ENCODE peak calls at places on chromosomes 13 and 19, in six cellular contexts. E is heart right ventricle, Z is cardiac muscle cell, I is spleen, T is psoas muscle, N is tibial artery. R is an unnamed sample. For H3K4me1 and H3K36me3, the result is how much of the 10 kb centered on the place peaks cover.

GRCh38 chr19:29940971-29941585 is 961 bp upstream of the URI1 start:
- DNase-seq in E (no peak), Z (no peak), I (no peak), T (no peak), N (no peak), R (no peak)

GRCh38 chr19:29510701-29511265 is 15.0 kb upstream of the VSTM2B start:
- DNase-seq in E (no peak), Z (no peak), I (peak), T (no peak), N (no peak), R (no peak)

GRCh38 chr19:35066691-35067563 is 25.4 kb downstream of the HPN start:
- DNase-seq in E (peak), Z (peak), I (peak), T (peak), N (peak), R (peak)

GRCh38 chr13:112877496-112877895 is 91.5 kb upstream of the MCF2L start:
- DNase-seq in E (no peak), Z (no peak), I (peak), T (no peak), N (no peak), R (no peak)

GRCh38 chr19:44726465-44726864 is 22.0 kb upstream of the BCL3 start:
- DNase-seq in E (no peak), Z (no peak), I (no peak), T (no peak), N (no peak), R (no peak)

GRCh38 chr13:45718992-45719391 is 16.9 kb downstream of the CBY2 start:
- DNase-seq in E (no peak), Z (peak), I (no peak), T (no peak), N (no peak), R (no peak)

GRCh38 chr13:98672947-98673545 is 79.4 kb downstream of the SLC15A1 start:
- DNase-seq in E (peak), Z (peak), I (peak), T (peak), N (peak), R (peak)

GRCh38 chr19:45376045-45376724 is 5.8 kb upstream of the ERCC2 start:
- DNase-seq in E (peak), Z (peak), I (no peak), T (peak), N (peak), R (no peak)

GRCh38 chr13:28611021-28611420 is 47.9 kb upstream of the POMP start:
- DNase-seq in E (no peak), Z (no peak), I (no peak), T (no peak), N (no peak), R (no peak)
- H3K4me1 ChIP-seq in E (under half), Z (under half), I (under half), T (under half), N (under half), R (under half)

GRCh38 chr13:29103036-29103800 is 283.1 kb downstream of the MTUS2 start:
- DNase-seq in E (no peak), Z (no peak), I (no peak), T (no peak), N (no peak), R (no peak)

GRCh38 chr13:29104461-29104860 is 284.3 kb downstream of the MTUS2 start:
- DNase-seq in E (no peak), Z (no peak), I (no peak), T (no peak), N (no peak), R (no peak)

GRCh38 chr13:29106651-29107050 is 286.5 kb downstream of the MTUS2 start:
- DNase-seq in E (no peak), Z (no peak), I (no peak), T (no peak), N (no peak), R (no peak)

GRCh38 chr13:29110003-29110402 is 289.9 kb downstream of the MTUS2 start:
- DNase-seq in E (no peak), Z (no peak), I (no peak), T (no peak), N (no peak), R (no peak)

DNA sequence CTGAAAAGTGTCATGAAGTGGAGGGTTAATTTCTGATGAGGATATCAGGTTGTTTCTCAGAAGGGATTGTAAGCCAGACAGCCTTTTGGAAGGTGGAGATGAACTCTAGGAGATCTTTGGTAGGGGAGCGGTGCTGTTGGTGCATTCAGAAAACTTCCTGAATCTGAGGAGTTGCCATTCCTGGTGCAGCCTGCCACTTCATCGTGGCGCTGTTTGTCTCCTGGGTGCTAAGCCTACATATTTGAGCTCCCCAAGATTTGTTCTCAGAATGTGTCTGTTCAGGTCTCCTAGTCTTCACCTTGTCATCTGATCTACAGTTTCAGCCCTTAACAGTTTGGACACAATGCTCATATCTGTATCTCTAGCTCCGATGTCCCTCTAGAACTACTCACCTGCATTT is 285.6 kb downstream of the MTUS2 start:
- DNase-seq in E (no peak), Z (no peak), I (no peak), T (no peak), N (no peak), R (peak)
- TF ChIP-seq CTCF in E (no peak), Z (no peak), I (no peak), T (no peak), N (no peak), R (peak)

DNA sequence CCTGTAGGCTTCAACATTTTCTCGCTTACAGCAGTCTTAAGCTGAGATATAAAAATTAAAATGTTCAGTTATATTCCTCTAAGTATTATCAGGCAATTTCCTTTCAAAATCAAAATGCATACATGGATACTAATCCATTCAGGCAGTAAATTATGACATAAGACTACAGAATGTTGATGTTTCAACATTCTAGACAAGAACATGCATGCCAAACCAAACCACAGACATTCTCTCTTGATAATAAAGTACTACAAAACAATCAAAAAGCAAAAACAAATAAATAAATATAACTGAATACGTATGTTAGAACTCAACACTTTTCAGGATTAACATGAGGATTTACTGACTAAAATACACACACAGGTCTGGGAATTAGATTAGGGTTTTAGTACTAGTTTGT is 7.7 kb downstream of the DIS3 start:
- DNase-seq in E (no peak), Z (peak), I (no peak), T (no peak), N (no peak), R (no peak)
- H3K36me3 ChIP-seq in E (under half), Z (half or more), I (half or more), T (half or more), N (half or more), R (half or more)

GRCh38 chr19:42442833-42443232 is at the start of gene CXCL17:
- DNase-seq in E (no peak), Z (no peak), I (no peak), T (no peak), N (no peak), R (no peak)

GRCh38 chr19:42445948-42446347 is 3.2 kb upstream of the CXCL17 start:
- DNase-seq in E (no peak), Z (no peak), I (no peak), T (no peak), N (no peak), R (no peak)

GRCh38 chr19:42440357-42441046 is 2.2 kb downstream of the CXCL17 start:
- DNase-seq in E (peak), Z (peak), I (peak), T (peak), N (peak), R (peak)

GRCh38 chr19:42443944-42444398 is 1.2 kb upstream of the CXCL17 start:
- DNase-seq in E (no peak), Z (no peak), I (no peak), T (no peak), N (no peak), R (no peak)

GRCh38 chr19:42441047-42441440 is 1.7 kb downstream of the CXCL17 start:
- DNase-seq in E (no peak), Z (no peak), I (no peak), T (no peak), N (no peak), R (no peak)
- H3K4me1 ChIP-seq in E (under half), Z (under half), I (under half), T (under half), N (under half), R (under half)

GRCh38 chr19:51341976-51342580 is at the start of gene VSIG10L:
- DNase-seq in E (no peak), Z (no peak), I (no peak), T (no peak), N (no peak), R (no peak)

GRCh38 chr19:51345076-51345620 is 3.2 kb upstream of the VSIG10L start:
- DNase-seq in E (no peak), Z (no peak), I (no peak), T (no peak), N (no peak), R (no peak)

GRCh38 chr19:51342631-51343569 is 961 bp upstream of the VSIG10L start:
- DNase-seq in E (no peak), Z (no peak), I (no peak), T (no peak), N (no peak), R (no peak)

GRCh38 chr19:51347209-51347928 is 5.4 kb upstream of the VSIG10L start:
- DNase-seq in E (no peak), Z (no peak), I (no peak), T (no peak), N (no peak), R (no peak)

DNA sequence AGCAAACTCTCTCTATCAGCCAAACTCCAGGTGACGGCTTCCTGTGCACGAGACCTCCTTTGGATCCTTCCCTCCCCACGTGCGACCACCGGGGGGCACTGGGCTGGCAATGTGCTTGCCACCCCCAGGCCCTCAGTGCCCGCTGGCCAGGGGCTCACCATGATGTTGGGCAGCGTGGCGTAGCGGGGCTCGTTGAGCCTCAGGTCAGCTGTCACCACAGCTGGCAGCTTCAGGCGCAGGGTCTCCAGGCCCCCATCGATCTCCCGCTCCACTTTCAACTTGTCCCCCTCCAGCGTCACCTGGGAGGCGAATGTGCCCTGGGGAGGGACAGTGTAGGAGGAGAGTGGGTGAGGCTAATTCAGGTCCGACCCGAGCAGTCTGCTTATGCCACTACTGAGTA is 4.8 kb upstream of the VSIG10L start:
- DNase-seq in E (no peak), Z (no peak), I (no peak), T (no peak), N (no peak), R (no peak)
- TF ChIP-seq CTCF in E (no peak), Z (no peak), I (no peak), T (no peak), N (no peak), R (no peak)

GRCh38 chr19:11457115-11457514 is 21.7 kb downstream of the PRKCSH start:
- DNase-seq in E (no peak), Z (peak), I (no peak), T (no peak), N (no peak), R (no peak)

GRCh38 chr19:11458236-11458900 is 22.5 kb downstream of the ELAVL3 start:
- DNase-seq in E (no peak), Z (no peak), I (no peak), T (no peak), N (no peak), R (no peak)

GRCh38 chr19:11457831-11458230 is 22.4 kb downstream of the PRKCSH start:
- DNase-seq in E (no peak), Z (no peak), I (no peak), T (no peak), N (no peak), R (no peak)

GRCh38 chr19:11453468-11454341 is 18.3 kb downstream of the PRKCSH start:
- DNase-seq in E (no peak), Z (no peak), I (no peak), T (no peak), N (no peak), R (no peak)

GRCh38 chr19:11456659-11457058 is 21.2 kb downstream of the PRKCSH start:
- DNase-seq in E (no peak), Z (no peak), I (no peak), T (no peak), N (no peak), R (no peak)
- H3K36me3 ChIP-seq in E (under half), Z (under half), I (under half), T (under half), N (under half), R (under half)

DNA sequence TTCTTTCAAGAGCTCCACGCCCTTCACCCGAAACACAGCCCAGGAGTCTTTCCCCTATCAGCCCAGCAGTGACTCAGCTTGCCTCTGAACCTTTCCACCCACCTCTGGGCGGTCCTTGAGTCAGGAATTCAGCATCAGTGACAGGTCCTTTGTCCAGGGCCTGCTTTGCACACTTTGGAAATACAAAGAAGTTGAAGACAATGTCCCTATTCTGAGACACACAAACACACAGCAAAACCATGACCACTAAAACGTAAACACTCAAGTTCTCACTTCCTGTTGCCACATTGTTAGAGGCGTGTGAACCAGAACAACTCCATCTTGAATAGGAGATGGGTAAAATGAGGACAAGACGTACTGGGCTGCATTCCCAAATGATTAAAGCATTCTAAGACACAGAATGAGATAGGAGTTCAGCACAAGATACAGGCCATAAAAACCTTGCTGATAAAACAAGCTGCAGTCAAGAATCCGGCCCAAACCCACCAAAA is 49.3 kb upstream of the ATP12A start:
- DNase-seq in E (no peak), Z (peak), I (no peak), T (no peak), N (no peak), R (no peak)
- H3K4me1 ChIP-seq in E (under half), Z (under half), I (under half), T (under half), N (under half), R (under half)

DNA sequence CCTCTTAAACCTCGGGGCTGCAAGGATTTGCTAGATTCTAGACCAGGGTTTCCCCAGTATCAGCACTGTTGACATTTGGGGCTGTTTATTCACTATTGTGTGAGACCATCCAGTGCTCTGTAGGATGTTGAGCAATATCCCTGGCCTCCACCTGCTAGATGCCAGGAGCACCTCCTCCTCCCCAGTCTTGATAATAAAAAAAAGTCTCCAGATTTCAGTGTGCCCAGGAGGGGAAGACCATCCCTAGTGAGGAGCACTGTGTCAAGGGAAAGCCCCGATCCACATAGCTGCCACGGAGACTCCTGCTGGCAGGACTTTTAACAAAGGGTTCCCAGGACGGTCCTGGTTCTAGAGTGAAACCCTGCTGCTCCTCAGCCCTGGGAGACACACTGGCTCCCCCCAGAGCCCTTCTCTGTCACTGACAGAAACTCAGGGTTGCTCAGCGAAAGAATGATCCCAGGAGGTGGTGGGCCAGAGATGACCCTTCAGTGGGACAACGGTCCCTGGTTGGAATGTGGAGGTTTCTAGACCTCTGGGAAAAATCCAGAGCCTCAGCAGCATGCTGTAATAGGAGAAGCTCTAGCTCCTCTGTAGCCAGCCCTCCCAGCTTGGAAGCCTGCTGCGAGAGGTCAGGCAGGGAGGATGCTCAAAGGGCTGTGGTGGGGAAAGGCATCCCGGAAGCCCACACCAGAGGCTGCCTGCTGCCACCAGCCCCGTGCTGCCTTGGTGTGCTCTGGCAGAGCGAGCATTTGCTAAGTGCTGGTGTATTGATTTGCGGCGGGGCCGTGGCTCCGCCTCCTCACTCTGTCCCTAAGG is 20.3 kb downstream of the LYL1 start:
- DNase-seq in E (no peak), Z (peak), I (no peak), T (no peak), N (peak), R (peak)
- TF ChIP-seq CTCF in E (peak), Z (peak), I (no peak), T (peak), N (peak), R (peak)

R was measured in BE2C.